ENCODE peak calls at places on chromosomes 7 and 10, in seven cellular contexts. P is upper lobe of right lung, J is T-helper 9 cell, W is sigmoid colon, M is amniotic stem cell, U is NCI-H510A treated with DMSO at 0.1 percent for 48 hours, H is stomach. Q is an unnamed sample.

GRCh38 chr7:12410523-12410922 is 6.9 kb upstream of the VWDE start:
- DNase-seq in J (no peak), H (no peak), P (no peak), W (no peak), M (no peak), U (no peak), Q (no peak)

GRCh38 chr10:120423350-120424197 is 33.5 kb upstream of the PLPP4 start:
- DNase-seq in U (peak), P (peak), J (no peak), H (peak), W (no peak), M (peak), Q (no peak)

GRCh38 chr7:98982686-98983085 is 104.4 kb downstream of the TRRAP start:
- DNase-seq in P (peak), J (no peak), W (no peak), M (no peak), U (no peak), H (no peak), Q (no peak)

GRCh38 chr10:20040012-20040411 is 223.8 kb downstream of the PLXDC2 start:
- DNase-seq in M (no peak), W (no peak), U (no peak), P (no peak), H (no peak), J (no peak), Q (no peak)

GRCh38 chr7:104023100-104023499 is 33.6 kb upstream of the RELN start:
- DNase-seq in J (no peak), M (no peak), U (no peak), W (no peak), H (no peak), P (no peak), Q (no peak)

GRCh38 chr7:2471022-2471329 is 5.2 kb downstream of the GRIFIN start:
- DNase-seq in U (no peak), W (no peak), H (no peak), M (no peak), P (no peak), J (no peak), Q (no peak)

GRCh38 chr10:48332871-48333216 is 26.4 kb downstream of the MAPK8 start:
- DNase-seq in J (no peak), H (no peak), U (no peak), P (no peak), W (no peak), M (no peak), Q (no peak)

GRCh38 chr7:81236560-81236959 is 317.7 kb upstream of the SEMA3C start:
- DNase-seq in M (no peak), J (no peak), H (no peak), W (no peak), P (no peak), U (no peak), Q (no peak)

GRCh38 chr7:87216701-87217508 is 2.6 kb downstream of the TMEM243 start:
- DNase-seq in P (no peak), U (no peak), W (no peak), H (no peak), J (no peak), M (no peak), Q (no peak)

GRCh38 chr10:46528675-46529615 is 27.5 kb downstream of the GPRIN2 start:
- DNase-seq in J (no peak), U (no peak), P (no peak), H (peak), W (peak), M (no peak), Q (no peak)

GRCh38 chr10:88979153-88979562 is 11.4 kb upstream of the FAS start:
- DNase-seq in M (peak), P (no peak), U (no peak), H (no peak), J (no peak), W (peak), Q (no peak)

GRCh38 chr10:98748298-98748697 is 301.6 kb upstream of the HPS1 start:
- DNase-seq in U (peak), W (no peak), J (no peak), H (no peak), M (peak), P (no peak), Q (peak)

GRCh38 chr10:22340362-22341189 is 4.7 kb upstream of the SPAG6 start:
- DNase-seq in J (peak), U (peak), P (peak), H (peak), M (peak), W (peak), Q (peak)

GRCh38 chr7:5470167-5470532 is 46.5 kb upstream of the TNRC18 start:
- DNase-seq in U (no peak), H (no peak), P (no peak), W (no peak), J (no peak), M (no peak), Q (peak)